ENCODE peak calls at places on chromosomes 16 and 17, in four cellular contexts. S is right lobe of liver, Y is pancreas, Q is mucosa of descending colon. B is an unnamed sample. For H3K4me1, the result is how much of the 10 kb centered on the place peaks cover.

GRCh38 chr16:14600164-14600563 is 29.9 kb downstream of the PARN start:
- DNase-seq in S (no peak), Y (no peak), Q (no peak), B (no peak)

GRCh38 chr17:17511293-17511741 is 15.1 kb upstream of the RASD1 start:
- DNase-seq in S (peak), Y (peak), Q (peak), B (peak)

GRCh38 chr16:4011225-4011939 is 104.9 kb downstream of the ADCY9 start:
- DNase-seq in S (no peak), Y (no peak), Q (no peak), B (peak)

GRCh38 chr17:29042679-29043538 is at the start of gene PIPOX:
- DNase-seq in S (peak), Y (no peak), Q (no peak), B (peak)

GRCh38 chr16:12536412-12536746 is 267.3 kb downstream of the CPPED1 start:
- DNase-seq in S (no peak), Y (no peak), Q (no peak), B (no peak)

GRCh38 chr17:78360371-78361226 is 722 bp upstream of the SOCS3 start:
- DNase-seq in S (peak), Y (peak), Q (peak), B (peak)

GRCh38 chr16:3640632-3641501 is 13.6 kb upstream of the DNASE1 start:
- DNase-seq in S (no peak), Y (no peak), Q (peak), B (peak)

GRCh38 chr17:42116705-42117396 is 4.3 kb downstream of the KAT2A start:
- DNase-seq in S (peak), Y (peak), Q (peak), B (peak)

GRCh38 chr16:72818286-72818845 is 229.6 kb downstream of the ZFHX3 start:
- DNase-seq in S (no peak), Y (no peak), Q (no peak), B (no peak)

GRCh38 chr17:9056566-9056965 is 35.3 kb downstream of the NTN1 start:
- DNase-seq in S (peak), Y (no peak), Q (no peak), B (no peak)

GRCh38 chr16:89384282-89384681 is 106.1 kb downstream of the ANKRD11 start:
- DNase-seq in S (no peak), Y (no peak), Q (no peak), B (no peak)

GRCh38 chr16:28010671-28011070 is 52.8 kb downstream of the GSG1L start:
- DNase-seq in S (no peak), Y (no peak), Q (no peak), B (no peak)

GRCh38 chr16:84739349-84740124 is 39.7 kb downstream of the USP10 start:
- DNase-seq in S (peak), Y (no peak), Q (no peak), B (no peak)

GRCh38 chr16:4323071-4323844 is 7.4 kb downstream of the GLIS2 start:
- DNase-seq in S (peak), Y (peak), Q (no peak), B (peak)

GRCh38 chr16:27430923-27431484 is 29.0 kb downstream of the IL21R start:
- DNase-seq in S (no peak), Y (no peak), Q (no peak), B (no peak)

GRCh38 chr16:87834668-87835473 is 34.4 kb downstream of the SLC7A5 start:
- DNase-seq in S (no peak), Y (peak), Q (no peak), B (no peak)

GRCh38 chr16:12255919-12256665 is 279.6 kb downstream of the SNX29 start:
- DNase-seq in S (no peak), Y (no peak), Q (no peak), B (no peak)

GRCh38 chr17:76577876-76578275 is 7.8 kb downstream of the ST6GALNAC2 start:
- DNase-seq in S (no peak), Y (no peak), Q (no peak), B (no peak)

GRCh38 chr17:17493986-17494466 is 2.2 kb downstream of the RASD1 start:
- DNase-seq in S (no peak), Y (no peak), Q (no peak), B (no peak)

GRCh38 chr17:35627417-35627816 is 40.3 kb downstream of the AP2B1 start:
- DNase-seq in S (no peak), Y (no peak), Q (no peak), B (no peak)

GRCh38 chr16:71883849-71884638 is at the start of gene ZNF821:
- DNase-seq in S (peak), Y (peak), Q (peak), B (peak)

GRCh38 chr16:21980032-21980431 is 20.9 kb downstream of the PDZD9 start:
- DNase-seq in S (no peak), Y (no peak), Q (no peak), B (no peak)

GRCh38 chr17:17125136-17126084 is 80.7 kb downstream of the PLD6 start:
- DNase-seq in S (peak), Y (no peak), Q (peak), B (peak)

GRCh38 chr17:81859906-81860755 is at the start of gene P4HB:
- DNase-seq in S (peak), Y (peak), Q (peak), B (no peak)

GRCh38 chr17:795721-796120 is 13.6 kb downstream of the MRM3 start:
- DNase-seq in S (no peak), Y (no peak), Q (no peak), B (no peak)

GRCh38 chr17:17784599-17785264 is 52.1 kb downstream of the SREBF1 start:
- DNase-seq in S (no peak), Y (peak), Q (no peak), B (no peak)

GRCh38 chr17:6488008-6488539 is 43.8 kb downstream of the PIMREG start:
- DNase-seq in S (no peak), Y (no peak), Q (no peak), B (no peak)

GRCh38 chr16:73599870-73600269 is 551.9 kb upstream of the ZFHX3 start:
- DNase-seq in S (no peak), Y (no peak), Q (no peak), B (no peak)

GRCh38 chr16:79146-80054 is 1.4 kb downstream of the MPG start:
- DNase-seq in S (no peak), Y (peak), Q (no peak), B (no peak)

GRCh38 chr17:8997994-8998628 is 23.2 kb upstream of the NTN1 start:
- DNase-seq in S (peak), Y (peak), Q (peak), B (peak)

GRCh38 chr16:7849891-7850290 is 517.2 kb downstream of the RBFOX1 start:
- DNase-seq in S (no peak), Y (no peak), Q (no peak), B (no peak)

GRCh38 chr16:80948886-80949502 is 57.7 kb downstream of the CMC2 start:
- DNase-seq in S (no peak), Y (peak), Q (peak), B (peak)

GRCh38 chr16:19717319-19717718 is 708 bp downstream of the KNOP1 start:
- DNase-seq in S (no peak), Y (no peak), Q (no peak), B (no peak)

GRCh38 chr16:48160575-48160974 is 4.8 kb upstream of the ABCC12 start:
- DNase-seq in S (no peak), Y (no peak), Q (no peak), B (no peak)

GRCh38 chr17:76370261-76370993 is 14.0 kb upstream of the SPHK1 start:
- DNase-seq in S (peak), Y (peak), Q (no peak), B (peak)

GRCh38 chr17:260031-260791 is 78.8 kb upstream of the DOC2B start:
- DNase-seq in S (peak), Y (peak), Q (peak), B (peak)

GRCh38 chr17:42194133-42194899 is at the start of gene GHDC:
- DNase-seq in S (peak), Y (peak), Q (peak), B (peak)

GRCh38 chr17:57465551-57465950 is 209.2 kb downstream of the MSI2 start:
- DNase-seq in S (no peak), Y (no peak), Q (no peak), B (no peak)
- H3K4me1 ChIP-seq in S (under half), Y (under half), Q (under half), B (under half)

DNA sequence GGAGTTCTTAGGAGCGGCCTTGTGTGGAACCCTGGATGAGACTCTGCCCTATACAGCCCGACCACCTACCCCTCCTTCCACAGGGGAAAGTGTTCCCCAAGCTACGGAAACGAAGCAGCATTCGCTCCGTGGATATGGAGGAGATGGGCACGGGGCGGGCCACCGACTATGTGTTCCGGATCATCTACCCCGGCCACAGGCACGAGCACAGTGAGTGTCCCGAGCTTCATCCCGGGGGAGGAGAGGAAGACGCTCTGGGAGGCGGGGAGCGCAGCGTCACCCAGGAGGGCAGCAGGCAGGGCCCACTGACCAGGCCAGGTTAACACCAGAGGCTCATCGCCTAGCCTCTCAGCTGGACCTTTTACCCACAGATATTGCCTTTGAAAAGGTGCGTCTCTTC is 27.8 kb downstream of the SGSM2 start:
- DNase-seq in S (no peak), Y (peak), Q (peak), B (no peak)
- H3K4me1 ChIP-seq in S (under half), Y (under half), Q (under half), B (under half)

DNA sequence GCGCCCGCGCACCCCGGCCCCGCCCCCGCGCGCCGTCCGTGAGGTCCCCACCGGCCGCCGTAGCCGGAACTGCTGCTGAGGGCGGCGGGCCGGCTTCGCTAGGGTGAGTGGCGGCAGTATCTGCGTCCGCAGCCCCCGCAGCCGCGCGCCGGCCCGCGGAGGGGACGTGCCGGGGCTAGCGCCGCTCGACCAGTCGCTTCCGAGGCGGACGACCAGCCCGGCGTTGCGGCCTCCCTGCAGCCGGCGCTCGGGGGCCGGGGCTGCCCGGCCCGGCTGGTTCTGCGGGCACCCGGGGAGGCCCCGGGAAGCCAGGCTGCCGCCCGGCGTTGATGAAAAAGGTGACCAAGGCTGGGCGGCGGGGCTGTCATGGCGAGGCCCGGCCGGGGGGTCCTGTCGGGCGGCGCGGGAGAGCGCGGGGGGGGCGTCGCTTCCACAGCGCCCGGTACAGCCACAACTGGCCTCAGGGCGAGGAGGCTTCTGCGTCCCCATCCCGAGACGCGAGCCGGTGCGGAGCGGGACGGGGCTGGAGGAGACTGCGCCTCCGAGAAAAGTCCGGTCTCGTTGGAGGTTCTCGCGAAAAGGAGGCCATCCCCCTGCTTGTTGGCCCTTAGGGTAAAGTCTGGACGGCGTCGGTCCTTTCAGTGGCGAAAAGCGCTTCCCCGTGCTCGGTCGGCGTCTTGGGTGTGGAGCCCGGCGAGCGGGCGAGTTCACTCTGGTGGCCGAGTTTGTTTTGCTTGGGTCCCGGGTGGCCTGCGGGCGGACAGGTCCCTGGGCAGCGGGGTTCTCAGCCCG is at the start of gene CRAMP1:
- DNase-seq in S (peak), Y (peak), Q (peak), B (no peak)
- H3K4me1 ChIP-seq in S (under half), Y (under half), Q (under half), B (half or more)

GRCh38 chr17:10059684-10060211 is 138.7 kb downstream of the GAS7 start:
- DNase-seq in S (no peak), Y (no peak), Q (no peak), B (no peak)

GRCh38 chr17:10062757-10063385 is 135.5 kb downstream of the GAS7 start:
- DNase-seq in S (peak), Y (no peak), Q (no peak), B (no peak)

GRCh38 chr17:10060526-10060925 is 137.9 kb downstream of the GAS7 start:
- DNase-seq in S (no peak), Y (no peak), Q (no peak), B (no peak)

GRCh38 chr17:10058924-10059683 is 139.3 kb downstream of the GAS7 start:
- DNase-seq in S (no peak), Y (no peak), Q (no peak), B (peak)

GRCh38 chr17:10061131-10061581 is 137.2 kb downstream of the GAS7 start:
- DNase-seq in S (no peak), Y (no peak), Q (peak), B (no peak)
- H3K4me1 ChIP-seq in S (under half), Y (under half), Q (under half), B (under half)

DNA sequence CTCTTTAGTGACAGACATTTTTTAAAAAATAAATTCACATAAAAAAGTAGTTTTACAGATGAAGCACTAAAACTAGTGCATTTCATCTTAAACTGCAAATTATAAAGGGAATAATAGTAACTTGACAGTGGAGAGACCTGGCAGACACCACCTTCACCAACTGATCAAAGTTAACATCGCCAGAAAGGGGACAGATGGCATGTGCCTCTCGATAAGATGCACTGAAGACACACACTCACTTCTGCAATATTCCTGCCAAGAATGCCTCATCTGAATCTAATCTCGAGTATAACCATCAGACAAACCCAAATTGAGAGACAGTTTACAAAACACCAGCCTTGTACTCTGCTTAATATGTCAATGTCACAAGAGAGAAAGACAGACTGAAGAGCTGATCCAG is 6.8 kb downstream of the DEXI start:
- DNase-seq in S (no peak), Y (no peak), Q (no peak), B (no peak)
- H3K4me1 ChIP-seq in S (under half), Y (half or more), Q (half or more), B (half or more)

DNA sequence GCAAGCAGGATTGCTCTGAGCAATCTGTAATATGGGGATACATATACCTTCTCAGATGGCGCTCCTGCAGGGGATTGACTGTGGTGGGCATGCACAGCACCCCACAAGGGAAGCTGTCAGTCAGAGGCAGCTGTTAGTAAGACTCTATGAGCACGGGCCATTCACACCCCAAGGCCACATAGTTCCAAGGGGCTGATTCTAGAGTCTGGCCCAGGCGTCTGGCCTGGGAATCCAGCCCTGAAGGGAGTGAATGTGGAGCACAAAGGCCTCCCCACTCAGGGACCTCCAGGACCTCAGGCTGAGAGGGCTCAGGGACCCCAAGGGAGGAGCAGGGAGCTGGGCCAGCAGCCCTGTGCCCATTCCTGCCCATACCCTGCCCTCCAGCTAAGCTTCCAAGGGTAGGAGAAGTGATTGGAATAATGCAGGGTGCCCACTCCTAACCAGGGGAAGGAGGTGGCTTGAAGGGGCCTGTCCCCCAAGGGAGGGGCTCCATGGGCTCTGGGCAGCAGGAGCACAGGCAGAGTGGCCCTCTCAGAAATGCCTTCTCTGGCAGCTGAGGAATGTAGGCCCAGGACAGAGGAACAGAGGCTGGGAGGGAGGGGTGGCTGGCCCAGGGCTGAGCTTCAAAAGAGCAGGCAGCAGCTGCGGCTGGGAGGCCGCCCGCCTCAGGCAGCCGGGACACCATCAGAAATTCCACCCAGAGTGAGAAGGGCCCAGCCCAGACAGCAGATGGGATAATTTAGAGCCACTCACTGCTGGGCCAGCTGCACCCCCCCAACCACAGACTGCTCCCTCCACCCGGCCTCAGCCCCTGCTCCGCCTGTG is 48.9 kb upstream of the MRPS23 start:
- DNase-seq in S (no peak), Y (no peak), Q (peak), B (peak)
- H3K4me1 ChIP-seq in S (under half), Y (half or more), Q (half or more), B (half or more)

GRCh38 chr17:18986541-18987229 is 17.9 kb downstream of the FAM83G start:
- DNase-seq in S (no peak), Y (peak), Q (peak), B (no peak)
- H3K4me1 ChIP-seq in S (under half), Y (under half), Q (under half), B (under half)

B was measured in lower lobe of right lung.